ENCODE peak calls at places on chromosomes 5 and 9, in six cellular contexts. V is lung, P is body of pancreas, A is RWPE1, D is cardiac fibroblast, L is Peyer's patch. J is an unnamed sample.

GRCh38 chr5:16921246-16921645 is 14.8 kb downstream of the MYO10 start:
- DNase-seq in V (no peak), P (no peak), A (no peak), D (no peak), L (no peak), J (no peak)

GRCh38 chr5:66057239-66057638 is 86.9 kb upstream of the SREK1 start:
- DNase-seq in V (no peak), P (no peak), A (no peak), D (no peak), L (no peak), J (no peak)

GRCh38 chr9:37969130-37969529 is 65.2 kb upstream of the SLC25A51 start:
- DNase-seq in V (no peak), P (peak; percentile 93), A (no peak), D (peak; percentile 59), L (no peak), J (no peak)

GRCh38 chr9:38707885-38708640 is 11.9 kb downstream of the FAM240B start:
- DNase-seq in V (no peak), P (no peak), A (no peak), D (no peak), L (no peak), J (no peak)

GRCh38 chr5:16178745-16179372 is 732 bp downstream of the MARCHF11 start:
- DNase-seq in V (peak; percentile 48), P (peak; percentile 87), A (peak; percentile 43), D (peak; percentile 51), L (no peak), J (peak; percentile 92)

GRCh38 chr5:145938699-145939531 is 2.5 kb downstream of the SH3RF2 start:
- DNase-seq in V (no peak), P (no peak), A (no peak), D (no peak), L (no peak), J (no peak)

GRCh38 chr5:35031276-35031675 is 16.5 kb downstream of the AGXT2 start:
- DNase-seq in V (no peak), P (no peak), A (peak; percentile 18), D (peak; percentile 66), L (no peak), J (no peak)

GRCh38 chr9:128275198-128276007 is at the start of gene GOLGA2:
- DNase-seq in V (peak; percentile 55), P (peak; percentile 48), A (peak; percentile 80), D (peak; percentile 59), L (no peak), J (no peak)

GRCh38 chr5:167348286-167348926 is 943.0 kb upstream of the WWC1 start:
- DNase-seq in V (no peak), P (no peak), A (no peak), D (no peak), L (no peak), J (no peak)

GRCh38 chr5:138032572-138033274 is at the start of gene FAM13B:
- DNase-seq in V (peak; percentile 77), P (peak; percentile 79), A (peak; percentile 93), D (peak; percentile 74), L (peak; percentile 78), J (peak; percentile 86)

GRCh38 chr9:89431930-89432725 is 65.8 kb downstream of the SEMA4D start:
- DNase-seq in V (no peak), P (no peak), A (no peak), D (no peak), L (no peak), J (no peak)

GRCh38 chr9:86093788-86094555 is 5.4 kb downstream of the GOLM1 start:
- DNase-seq in V (peak; percentile 63), P (peak; percentile 76), A (no peak), D (peak; percentile 70), L (no peak), J (no peak)

GRCh38 chr9:136686794-136687711 is at the start of gene AGPAT2:
- DNase-seq in V (peak; percentile 87), P (peak; percentile 92), A (peak; percentile 81), D (peak; percentile 41), L (peak; percentile 87), J (no peak)

GRCh38 chr9:136684799-136685198 is 2.5 kb downstream of the AGPAT2 start:
- DNase-seq in V (no peak), P (no peak), A (no peak), D (no peak), L (no peak), J (no peak)

GRCh38 chr9:136686534-136686793 is 793 bp downstream of the AGPAT2 start:
- DNase-seq in V (no peak), P (no peak), A (no peak), D (no peak), L (no peak), J (no peak)

GRCh38 chr9:136685216-136685615 is 2.0 kb downstream of the AGPAT2 start:
- DNase-seq in V (no peak), P (no peak), A (no peak), D (no peak), L (no peak), J (no peak)

DNA sequence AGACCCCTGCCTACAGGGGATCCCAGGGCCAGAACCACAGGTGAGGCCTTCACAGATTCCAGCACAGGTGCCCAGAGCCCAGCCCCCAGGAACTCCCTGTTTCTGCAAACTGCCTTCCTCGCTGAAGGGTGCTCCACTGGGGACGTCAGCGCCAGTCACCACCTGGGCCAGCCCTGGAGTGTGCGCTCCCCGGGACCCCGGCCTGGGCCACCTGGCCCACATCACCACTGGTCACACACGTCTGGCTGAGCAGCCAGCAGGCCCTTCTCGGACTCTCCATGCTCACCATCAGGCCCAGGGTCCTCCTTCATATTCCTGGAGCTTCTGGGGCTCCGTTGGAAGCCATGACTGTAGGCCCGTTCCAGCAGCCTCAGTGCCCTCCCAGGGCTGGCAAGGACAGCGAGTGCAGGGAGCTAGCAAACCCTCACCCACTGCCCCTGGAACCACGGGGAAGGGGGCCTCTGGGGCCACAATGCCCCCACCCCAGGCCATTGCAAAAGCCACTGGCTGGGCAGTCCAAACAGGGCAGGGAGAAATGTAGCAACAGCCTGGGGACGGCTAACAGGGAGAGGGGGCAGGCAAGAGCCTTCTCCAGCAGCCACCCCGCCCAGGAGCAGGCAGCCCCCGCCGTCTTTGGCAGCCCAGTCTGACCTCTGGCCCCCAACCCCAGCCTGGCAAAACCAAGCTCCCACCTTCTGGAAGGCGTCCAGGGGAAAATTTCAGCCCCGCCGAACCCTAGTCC is 1.3 kb downstream of the AGPAT2 start:
- DNase-seq in V (no peak), P (no peak), A (no peak), D (no peak), L (no peak), J (no peak)
- TF ChIP-seq CTCF in V (no peak), P (no peak), A (no peak), D (no peak), L (no peak), J (no peak)

GRCh38 chr5:64502181-64502580 is 3.6 kb upstream of the RGS7BP start:
- DNase-seq in V (no peak), P (no peak), A (no peak), D (no peak), L (no peak), J (no peak)

GRCh38 chr5:64509798-64510197 is 4.0 kb downstream of the RGS7BP start:
- DNase-seq in V (no peak), P (no peak), A (no peak), D (no peak), L (no peak), J (no peak)

GRCh38 chr5:64506567-64507321 is 929 bp downstream of the RGS7BP start:
- DNase-seq in V (no peak), P (no peak), A (no peak), D (no peak), L (no peak), J (no peak)

DNA sequence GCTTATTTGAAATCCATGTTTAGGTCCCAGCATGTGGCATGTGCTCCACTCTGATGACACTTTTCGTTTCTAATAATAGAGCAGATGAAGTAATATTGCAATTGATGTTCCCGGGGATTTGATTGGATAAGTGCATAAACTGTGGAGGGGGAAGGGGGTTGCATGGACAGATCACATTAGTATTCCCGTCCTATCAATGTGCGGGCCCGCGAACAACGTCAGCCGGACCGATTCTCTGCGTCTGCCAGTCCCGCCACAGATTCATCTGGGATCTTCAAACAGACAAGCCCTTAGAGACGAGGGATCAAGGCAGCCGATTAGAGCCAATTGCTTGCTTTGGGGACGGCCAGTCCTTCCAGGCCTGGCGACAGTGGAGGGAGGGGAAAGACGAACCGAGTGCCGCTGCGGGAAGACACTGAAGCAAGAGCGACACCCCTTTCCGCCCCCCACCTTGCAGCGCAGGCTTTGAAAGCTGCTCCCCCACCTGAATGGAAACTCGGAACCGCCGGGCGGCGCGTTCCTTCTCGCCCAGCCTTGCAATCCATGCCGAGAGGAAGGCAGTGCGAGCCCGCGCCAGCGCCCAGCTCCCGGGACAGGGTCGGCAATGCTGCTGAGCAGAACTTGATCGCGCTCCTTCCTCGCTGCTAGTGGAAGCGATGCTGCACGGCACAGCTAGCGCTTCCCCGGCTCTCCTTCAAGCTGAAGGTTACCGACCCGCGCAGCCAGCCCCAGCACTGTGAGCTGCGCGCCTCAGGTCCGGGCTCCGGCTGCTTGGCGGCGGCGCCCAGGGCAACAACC is at the start of gene RGS7BP:
- DNase-seq in V (no peak), P (peak; percentile 18), A (peak; percentile 13), D (peak; percentile 35), L (no peak), J (peak; percentile 76)
- TF ChIP-seq CTCF in V (no peak), P (no peak), A (no peak), D (no peak), L (no peak), J (no peak)

GRCh38 chr5:77133061-77133758 is 46.1 kb upstream of the ZBED3 start:
- DNase-seq in V (peak; percentile 71), P (peak; percentile 24), A (peak; percentile 99), D (peak; percentile 99), L (peak; percentile 20), J (no peak)

GRCh38 chr5:77128411-77129061 is 41.5 kb upstream of the ZBED3 start:
- DNase-seq in V (no peak), P (no peak), A (no peak), D (no peak), L (no peak), J (no peak)

GRCh38 chr5:77129386-77129785 is 42.3 kb upstream of the ZBED3 start:
- DNase-seq in V (no peak), P (no peak), A (peak; percentile 32), D (peak; percentile 37), L (no peak), J (no peak)
- TF ChIP-seq CTCF in V (no peak), P (no peak), A (peak; percentile 25), D (peak; percentile 45), L (no peak), J (peak; percentile 72)

GRCh38 chr9:129999123-129999510 is 43.9 kb downstream of the FNBP1 start:
- DNase-seq in V (no peak), P (no peak), A (no peak), D (no peak), L (peak; percentile 15), J (no peak)

GRCh38 chr9:130003943-130004552 is 38.9 kb downstream of the FNBP1 start:
- DNase-seq in V (no peak), P (no peak), A (no peak), D (no peak), L (no peak), J (no peak)

GRCh38 chr9:129998491-129999122 is 44.4 kb downstream of the FNBP1 start:
- DNase-seq in V (no peak), P (no peak), A (no peak), D (no peak), L (peak; percentile 18), J (no peak)

GRCh38 chr9:130002320-130002719 is 40.7 kb downstream of the FNBP1 start:
- DNase-seq in V (no peak), P (no peak), A (no peak), D (no peak), L (no peak), J (no peak)

DNA sequence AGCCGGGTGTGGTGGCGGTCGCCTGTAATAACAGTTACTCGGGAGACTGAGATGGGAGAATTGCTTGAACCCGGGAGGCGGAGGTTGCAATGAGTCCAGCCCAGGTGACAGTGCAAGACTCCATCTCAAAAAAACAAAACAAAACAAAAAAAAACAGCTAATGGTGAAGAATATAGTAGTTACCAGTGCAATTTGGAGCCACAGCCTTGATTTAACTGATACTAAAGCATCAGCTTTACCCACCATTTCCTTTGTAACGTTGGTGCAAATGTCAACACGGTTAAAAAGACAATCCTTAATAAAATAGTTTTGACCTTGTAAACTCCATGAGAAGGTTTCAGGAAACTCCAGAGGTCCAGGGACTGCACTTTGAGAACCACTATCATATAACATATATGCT is 41.8 kb downstream of the FNBP1 start:
- DNase-seq in V (no peak), P (no peak), A (no peak), D (no peak), L (no peak), J (no peak)
- TF ChIP-seq CTCF in V (no peak), P (no peak), A (no peak), D (no peak), L (no peak), J (no peak)

J was measured in type B pancreatic cell.